ENCODE peak calls at places on chromosomes 6 and 20, in ten cellular contexts. One of them, this sample, is unnamed.

GRCh38 chr6:72739368-72739779 is 117.5 kb downstream of the KCNQ5 start:
- DNase-seq in WTC11: no peak
- DNase-seq in DMS153: no peak
- DNase-seq in pons: no peak
- DNase-seq in lower leg skin: no peak
- DNase-seq in CD4-positive, CD25-positive, alpha-beta regulatory T cell: no peak
- DNase-seq in amygdala: no peak
- DNase-seq in germinal center: no peak
- DNase-seq in D721Med: no peak
- DNase-seq in GM19239: no peak
- DNase-seq in this sample: no peak

GRCh38 chr20:64113796-64114355 is 6.5 kb upstream of the NPBWR2 start:
- DNase-seq in pons: no peak
- DNase-seq in germinal center: no peak
- DNase-seq in WTC11: no peak
- DNase-seq in lower leg skin: peak
- DNase-seq in CD4-positive, CD25-positive, alpha-beta regulatory T cell: no peak
- DNase-seq in amygdala: no peak
- DNase-seq in GM19239: no peak
- DNase-seq in DMS153: no peak
- DNase-seq in D721Med: no peak
- DNase-seq in this sample: no peak

GRCh38 chr6:87656857-87657256 is 45.2 kb downstream of the AKIRIN2 start:
- DNase-seq in D721Med: no peak
- DNase-seq in germinal center: no peak
- DNase-seq in CD4-positive, CD25-positive, alpha-beta regulatory T cell: no peak
- DNase-seq in lower leg skin: no peak
- DNase-seq in DMS153: no peak
- DNase-seq in amygdala: no peak
- DNase-seq in GM19239: peak
- DNase-seq in WTC11: no peak
- DNase-seq in pons: no peak
- DNase-seq in this sample: no peak

GRCh38 chr20:16542477-16542876 is 30.8 kb downstream of the KIF16B start:
- DNase-seq in germinal center: no peak
- DNase-seq in lower leg skin: no peak
- DNase-seq in pons: no peak
- DNase-seq in GM19239: no peak
- DNase-seq in amygdala: no peak
- DNase-seq in D721Med: no peak
- DNase-seq in DMS153: no peak
- DNase-seq in CD4-positive, CD25-positive, alpha-beta regulatory T cell: no peak
- DNase-seq in WTC11: no peak
- DNase-seq in this sample: no peak

GRCh38 chr6:117545161-117545595 is 57.1 kb downstream of the GOPC start:
- DNase-seq in germinal center: no peak
- DNase-seq in DMS153: peak
- DNase-seq in amygdala: no peak
- DNase-seq in D721Med: no peak
- DNase-seq in lower leg skin: no peak
- DNase-seq in WTC11: no peak
- DNase-seq in CD4-positive, CD25-positive, alpha-beta regulatory T cell: no peak
- DNase-seq in GM19239: no peak
- DNase-seq in pons: no peak
- DNase-seq in this sample: peak

GRCh38 chr6:160005861-160006540 is 37.1 kb downstream of the IGF2R start:
- DNase-seq in CD4-positive, CD25-positive, alpha-beta regulatory T cell: no peak
- DNase-seq in amygdala: no peak
- DNase-seq in DMS153: no peak
- DNase-seq in WTC11: peak
- DNase-seq in GM19239: no peak
- DNase-seq in germinal center: no peak
- DNase-seq in lower leg skin: peak
- DNase-seq in pons: no peak
- DNase-seq in D721Med: peak
- DNase-seq in this sample: no peak

GRCh38 chr6:148761532-148761951 is 14.7 kb downstream of the UST start:
- DNase-seq in WTC11: no peak
- DNase-seq in D721Med: no peak
- DNase-seq in lower leg skin: no peak
- DNase-seq in CD4-positive, CD25-positive, alpha-beta regulatory T cell: no peak
- DNase-seq in DMS153: no peak
- DNase-seq in germinal center: no peak
- DNase-seq in amygdala: no peak
- DNase-seq in pons: no peak
- DNase-seq in GM19239: no peak
- DNase-seq in this sample: no peak

GRCh38 chr6:126307859-126308258 is 32.1 kb upstream of the CENPW start:
- DNase-seq in GM19239: no peak
- DNase-seq in WTC11: no peak
- DNase-seq in D721Med: no peak
- DNase-seq in amygdala: no peak
- DNase-seq in lower leg skin: no peak
- DNase-seq in germinal center: no peak
- DNase-seq in CD4-positive, CD25-positive, alpha-beta regulatory T cell: no peak
- DNase-seq in pons: no peak
- DNase-seq in DMS153: no peak
- DNase-seq in this sample: no peak

GRCh38 chr6:411402-412145 is 20.0 kb downstream of the IRF4 start:
- DNase-seq in D721Med: no peak
- DNase-seq in amygdala: no peak
- DNase-seq in GM19239: no peak
- DNase-seq in pons: no peak
- DNase-seq in CD4-positive, CD25-positive, alpha-beta regulatory T cell: no peak
- DNase-seq in DMS153: no peak
- DNase-seq in WTC11: no peak
- DNase-seq in germinal center: no peak
- DNase-seq in lower leg skin: no peak
- DNase-seq in this sample: no peak

GRCh38 chr20:45359069-45359405 is 3.9 kb upstream of the SYS1 start:
- DNase-seq in WTC11: no peak
- DNase-seq in DMS153: no peak
- DNase-seq in GM19239: no peak
- DNase-seq in D721Med: no peak
- DNase-seq in CD4-positive, CD25-positive, alpha-beta regulatory T cell: no peak
- DNase-seq in lower leg skin: peak
- DNase-seq in amygdala: no peak
- DNase-seq in pons: no peak
- DNase-seq in germinal center: no peak
- DNase-seq in this sample: no peak

GRCh38 chr6:99810942-99811633 is 182.9 kb downstream of the MCHR2 start:
- DNase-seq in amygdala: no peak
- DNase-seq in lower leg skin: no peak
- DNase-seq in GM19239: no peak
- DNase-seq in WTC11: peak
- DNase-seq in germinal center: no peak
- DNase-seq in CD4-positive, CD25-positive, alpha-beta regulatory T cell: no peak
- DNase-seq in D721Med: no peak
- DNase-seq in pons: no peak
- DNase-seq in DMS153: no peak
- DNase-seq in this sample: no peak

GRCh38 chr6:158488065-158488464 is 71.8 kb upstream of the TMEM181 start:
- DNase-seq in amygdala: no peak
- DNase-seq in WTC11: no peak
- DNase-seq in lower leg skin: no peak
- DNase-seq in CD4-positive, CD25-positive, alpha-beta regulatory T cell: no peak
- DNase-seq in DMS153: no peak
- DNase-seq in D721Med: no peak
- DNase-seq in pons: no peak
- DNase-seq in germinal center: no peak
- DNase-seq in GM19239: no peak
- DNase-seq in this sample: peak

GRCh38 chr6:7505196-7505699 is 36.2 kb upstream of the DSP start:
- DNase-seq in CD4-positive, CD25-positive, alpha-beta regulatory T cell: no peak
- DNase-seq in GM19239: no peak
- DNase-seq in pons: peak
- DNase-seq in DMS153: peak
- DNase-seq in D721Med: no peak
- DNase-seq in amygdala: peak
- DNase-seq in WTC11: peak
- DNase-seq in germinal center: no peak
- DNase-seq in lower leg skin: no peak
- DNase-seq in this sample: peak

GRCh38 chr6:91509711-91510110 is 922.8 kb upstream of the MAP3K7 start:
- DNase-seq in DMS153: no peak
- DNase-seq in lower leg skin: no peak
- DNase-seq in CD4-positive, CD25-positive, alpha-beta regulatory T cell: no peak
- DNase-seq in pons: no peak
- DNase-seq in amygdala: no peak
- DNase-seq in WTC11: no peak
- DNase-seq in GM19239: no peak
- DNase-seq in germinal center: no peak
- DNase-seq in D721Med: no peak
- DNase-seq in this sample: no peak

GRCh38 chr20:13824459-13824858 is 39.6 kb downstream of the NDUFAF5 start:
- DNase-seq in germinal center: no peak
- DNase-seq in GM19239: no peak
- DNase-seq in amygdala: no peak
- DNase-seq in DMS153: no peak
- DNase-seq in WTC11: no peak
- DNase-seq in CD4-positive, CD25-positive, alpha-beta regulatory T cell: no peak
- DNase-seq in pons: no peak
- DNase-seq in lower leg skin: no peak
- DNase-seq in D721Med: no peak
- DNase-seq in this sample: no peak

GRCh38 chr6:16691328-16691727 is 69.9 kb downstream of the ATXN1 start:
- DNase-seq in lower leg skin: no peak
- DNase-seq in D721Med: no peak
- DNase-seq in germinal center: no peak
- DNase-seq in CD4-positive, CD25-positive, alpha-beta regulatory T cell: no peak
- DNase-seq in WTC11: no peak
- DNase-seq in pons: no peak
- DNase-seq in DMS153: no peak
- DNase-seq in GM19239: no peak
- DNase-seq in amygdala: no peak
- DNase-seq in this sample: no peak